ENCODE peak calls at places on chromosomes 16 and 17, in nine cellular contexts. V, D, M, T, O, P, L, J and Z are unnamed samples.

GRCh38 chr17:18176152-18176551 is 7.5 kb upstream of the ALKBH5 start:
- DNase-seq in D (no peak), J (no peak), L (no peak), P (no peak), M (no peak), O (no peak), V (no peak), T (no peak), Z (no peak)

GRCh38 chr16:13435873-13436474 is 484.0 kb upstream of the ERCC4 start:
- DNase-seq in P (no peak), O (no peak), D (no peak), J (no peak), T (no peak), V (no peak), L (no peak), M (no peak), Z (peak)

GRCh38 chr16:7513429-7513828 is 180.8 kb downstream of the RBFOX1 start:
- DNase-seq in O (no peak), D (no peak), P (no peak), V (no peak), J (no peak), T (no peak), L (no peak), M (no peak), Z (no peak)

GRCh38 chr16:75957870-75958269 is 231.6 kb upstream of the CPHXL start:
- DNase-seq in T (no peak), M (no peak), J (no peak), O (no peak), L (no peak), P (no peak), D (no peak), V (no peak), Z (peak)

GRCh38 chr17:12395733-12396354 is 269.8 kb upstream of the MYOCD start:
- DNase-seq in T (no peak), O (no peak), L (no peak), D (peak), V (no peak), J (no peak), M (no peak), P (no peak), Z (peak)

GRCh38 chr17:63675231-63675606 is 24.7 kb downstream of the LIMD2 start:
- DNase-seq in V (no peak), T (no peak), O (no peak), P (no peak), D (no peak), M (no peak), J (no peak), L (no peak), Z (no peak)

GRCh38 chr16:58464916-58465731 is 34.8 kb upstream of the NDRG4 start:
- DNase-seq in P (no peak), M (no peak), D (no peak), O (no peak), V (no peak), L (no peak), T (no peak), J (no peak), Z (no peak)

GRCh38 chr17:80803451-80804428 is 187.9 kb upstream of the CHMP6 start:
- DNase-seq in D (no peak), J (no peak), V (no peak), M (no peak), L (no peak), T (peak), O (no peak), P (no peak), Z (no peak)

GRCh38 chr17:61812747-61813146 is 50.6 kb downstream of the BRIP1 start:
- DNase-seq in T (no peak), P (no peak), M (no peak), O (no peak), V (no peak), L (no peak), D (no peak), J (no peak), Z (no peak)

GRCh38 chr16:4241601-4242270 is at the start of gene SRL:
- DNase-seq in O (no peak), L (peak), P (no peak), M (no peak), J (no peak), V (peak), T (no peak), D (no peak), Z (no peak)

GRCh38 chr16:51149251-51149661 is 1.8 kb downstream of the SALL1 start:
- DNase-seq in D (no peak), O (no peak), P (no peak), M (no peak), V (no peak), J (no peak), T (no peak), L (no peak), Z (no peak)

GRCh38 chr16:55418586-55418985 is 60.4 kb upstream of the MMP2 start:
- DNase-seq in M (no peak), D (no peak), J (no peak), P (no peak), O (peak), L (no peak), T (no peak), V (no peak), Z (no peak)

GRCh38 chr16:73717266-73718057 is 579.2 kb upstream of the PSMD7 start:
- DNase-seq in T (no peak), J (no peak), P (no peak), L (no peak), O (no peak), D (no peak), M (no peak), V (no peak), Z (no peak)

GRCh38 chr17:27407916-27408846 is 48.1 kb upstream of the KSR1 start:
- DNase-seq in T (no peak), V (no peak), M (no peak), J (peak), O (peak), P (no peak), D (peak), L (no peak), Z (peak)

GRCh38 chr16:64478258-64478906 is 643.5 kb downstream of the CDH11 start:
- DNase-seq in L (no peak), J (no peak), O (peak), M (no peak), T (no peak), V (no peak), P (no peak), D (no peak), Z (peak)

GRCh38 chr17:31373150-31374082 is 18.1 kb upstream of the RAB11FIP4 start:
- DNase-seq in J (no peak), L (no peak), T (no peak), O (peak), M (no peak), P (no peak), V (no peak), D (no peak), Z (peak)

GRCh38 chr17:47955497-47956461 is 1.9 kb downstream of the PRR15L start:
- DNase-seq in T (no peak), D (peak), L (no peak), J (no peak), P (no peak), M (peak), O (no peak), V (no peak), Z (no peak)

GRCh38 chr17:17236295-17237025 is 508 bp downstream of the FLCN start:
- DNase-seq in J (no peak), T (no peak), M (no peak), D (no peak), P (no peak), L (no peak), O (peak), V (no peak), Z (peak)

GRCh38 chr17:40909755-40910154 is 24.7 kb upstream of the KRT20 start:
- DNase-seq in O (peak), M (no peak), L (no peak), T (no peak), D (no peak), V (no peak), P (no peak), J (no peak), Z (peak)

GRCh38 chr17:17448076-17448475 is 28.7 kb upstream of the MED9 start:
- DNase-seq in P (no peak), O (no peak), J (no peak), T (no peak), D (no peak), M (no peak), L (no peak), V (no peak), Z (no peak)

GRCh38 chr17:42519546-42520444 is 16.2 kb upstream of the NAGLU start:
- DNase-seq in O (peak), P (peak), D (peak), L (peak), T (peak), J (peak), V (peak), M (peak), Z (peak)

GRCh38 chr17:79606487-79606886 is 4.4 kb downstream of the RBFOX3 start:
- DNase-seq in P (no peak), J (no peak), L (no peak), O (no peak), V (no peak), D (no peak), M (no peak), T (no peak), Z (no peak)

GRCh38 chr16:85948870-85949269 is 49.9 kb downstream of the IRF8 start:
- DNase-seq in M (no peak), L (no peak), T (no peak), J (no peak), P (no peak), D (no peak), O (no peak), V (no peak), Z (no peak)
- H3K4me3 ChIP-seq in M (no peak), L (no peak), T (no peak), J (no peak), P (no peak), D (no peak), O (no peak), V (no peak), Z (no peak)

GRCh38 chr16:886802-887731 is 83.7 kb downstream of the LMF1 start:
- DNase-seq in O (no peak), J (no peak), V (peak), M (peak), D (no peak), T (no peak), P (peak), L (no peak), Z (no peak)
- TF ChIP-seq CTCF in O (no peak), J (no peak), V (no peak), M (no peak), D (no peak), T (no peak), P (no peak), L (no peak), Z (no peak)

GRCh38 chr16:68737046-68737729 is at the start of gene CDH1:
- DNase-seq in J (no peak), T (no peak), O (no peak), L (no peak), D (peak), M (peak), V (no peak), P (peak), Z (no peak)
- H3K4me3 ChIP-seq in J (peak), T (peak), O (no peak), L (peak), D (peak), M (peak), V (peak), P (peak), Z (no peak)

GRCh38 chr17:9003355-9004131 is 17.8 kb upstream of the NTN1 start:
- DNase-seq in M (no peak), T (peak), P (no peak), J (no peak), O (no peak), L (no peak), D (no peak), V (no peak), Z (no peak)

GRCh38 chr17:9002236-9002609 is 19.1 kb upstream of the NTN1 start:
- DNase-seq in O (no peak), D (no peak), J (no peak), L (no peak), M (no peak), T (peak), P (no peak), V (no peak), Z (no peak)

GRCh38 chr17:9004132-9004960 is 17.0 kb upstream of the NTN1 start:
- DNase-seq in V (no peak), D (no peak), P (no peak), T (peak), L (no peak), J (no peak), M (no peak), O (no peak), Z (no peak)

GRCh38 chr17:9001539-9001938 is 19.8 kb upstream of the NTN1 start:
- DNase-seq in O (no peak), L (no peak), T (peak), D (no peak), V (no peak), P (no peak), M (no peak), J (no peak), Z (no peak)

DNA sequence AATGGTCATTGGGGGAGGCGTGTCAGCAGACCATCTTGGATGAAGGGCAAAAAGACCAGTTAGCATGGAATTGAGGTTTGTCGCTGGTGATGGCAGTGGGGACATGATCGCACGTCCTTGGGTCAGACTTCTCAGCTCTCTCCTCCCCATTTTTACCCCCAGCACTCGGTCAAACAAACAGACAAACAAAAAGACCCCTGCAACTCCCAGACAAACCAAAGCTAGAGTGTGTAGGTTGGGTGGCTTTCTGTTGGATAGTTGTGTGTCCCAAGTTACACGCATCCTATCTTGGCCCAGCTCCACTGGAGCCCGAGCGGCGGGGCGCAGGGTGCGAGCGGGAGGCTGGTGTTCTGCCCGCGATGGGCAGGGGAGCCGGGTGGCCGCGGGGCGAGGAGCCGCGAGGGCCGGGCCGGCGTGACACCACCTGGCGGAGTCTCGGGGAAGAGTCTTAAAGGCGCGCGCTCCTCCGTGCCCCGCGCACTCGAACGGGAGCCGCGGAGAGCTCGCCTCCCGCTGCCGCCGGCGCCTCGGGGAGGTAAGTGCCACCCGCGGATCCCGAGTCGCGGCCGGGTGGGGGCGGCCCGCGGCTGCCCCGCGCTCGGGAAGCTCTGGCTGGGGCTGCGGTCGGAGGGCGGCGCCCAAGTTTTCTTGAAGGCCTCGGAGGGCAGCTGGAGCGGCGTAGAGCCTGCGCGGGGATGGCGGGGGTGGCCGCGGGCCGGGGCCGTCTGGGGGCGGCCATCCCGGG is 18.5 kb upstream of the NTN1 start:
- DNase-seq in O (no peak), J (no peak), V (peak), P (no peak), D (no peak), T (peak), M (peak), L (peak), Z (no peak)
- TF ChIP-seq CTCF in O (no peak), J (peak), V (no peak), P (no peak), D (no peak), T (peak), M (no peak), L (peak), Z (no peak)

DNA sequence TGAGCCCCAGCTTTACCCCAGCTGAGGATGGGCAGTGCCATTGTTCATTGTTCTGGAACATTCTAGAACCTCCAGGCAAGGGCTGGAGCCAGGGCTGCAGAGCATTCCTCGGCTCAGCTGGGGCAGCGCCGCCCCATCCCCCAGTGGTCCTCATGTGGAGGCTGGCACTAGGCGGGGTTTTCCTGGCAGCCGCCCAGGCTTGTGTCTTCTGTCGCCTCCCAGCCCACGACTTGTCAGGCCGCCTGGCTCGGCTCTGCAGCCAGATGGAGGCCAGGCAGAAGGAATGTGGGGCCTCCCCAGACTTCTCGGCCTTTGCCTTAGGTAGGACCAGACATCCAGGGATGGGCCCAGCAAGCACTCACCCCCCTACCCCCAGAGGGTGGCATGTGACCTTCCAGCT is at the start of gene TMEM95:
- DNase-seq in V (no peak), M (no peak), D (no peak), P (peak), L (peak), O (no peak), J (no peak), T (no peak), Z (no peak)
- H3K4me3 ChIP-seq in V (no peak), M (no peak), D (no peak), P (no peak), L (no peak), O (no peak), J (no peak), T (no peak), Z (no peak)

GRCh38 chr17:44564429-44564828 is 7.1 kb downstream of the FZD2 start:
- DNase-seq in T (no peak), D (no peak), O (no peak), M (no peak), P (no peak), L (no peak), V (no peak), J (no peak), Z (no peak)

GRCh38 chr17:44561237-44561623 is 3.9 kb downstream of the FZD2 start:
- DNase-seq in L (no peak), J (no peak), M (no peak), V (no peak), P (no peak), D (no peak), O (no peak), T (no peak), Z (no peak)

GRCh38 chr17:44568311-44568710 is 11.0 kb downstream of the FZD2 start:
- DNase-seq in L (no peak), V (no peak), T (no peak), M (no peak), D (no peak), P (peak), J (no peak), O (no peak), Z (no peak)

GRCh38 chr17:44569459-44569858 is 12.2 kb downstream of the FZD2 start:
- DNase-seq in J (no peak), P (no peak), L (no peak), D (no peak), T (no peak), O (no peak), M (no peak), V (no peak), Z (no peak)

DNA sequence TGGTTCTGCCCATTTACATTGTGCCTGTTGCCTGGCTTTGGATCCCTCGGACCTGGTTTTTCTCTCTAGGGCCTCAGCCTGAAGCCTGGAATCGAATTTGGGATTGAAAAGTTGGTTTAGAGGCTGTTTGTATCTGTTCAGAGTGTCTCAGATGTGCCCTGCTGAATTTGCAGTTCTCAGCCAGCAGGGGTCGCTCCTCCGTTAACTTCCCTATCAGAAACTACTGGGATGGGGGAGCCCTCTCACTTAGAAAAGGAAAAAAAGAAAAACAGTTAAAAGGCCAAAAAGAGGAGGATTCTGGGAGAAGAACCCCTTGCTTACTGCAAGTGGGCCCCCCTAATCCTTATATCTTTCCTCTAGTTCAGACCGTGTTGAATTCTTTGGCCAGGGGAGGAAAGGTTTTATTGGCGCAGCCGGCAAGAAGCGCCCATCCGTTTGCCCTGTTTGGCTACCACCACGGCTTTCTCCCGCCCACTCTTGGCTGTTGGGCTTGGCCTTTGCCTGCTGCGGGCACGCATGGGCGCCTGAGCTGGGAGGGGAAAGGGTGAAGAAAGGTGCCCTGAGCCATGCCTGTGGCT is 8.7 kb downstream of the FZD2 start:
- DNase-seq in P (no peak), O (no peak), J (no peak), D (no peak), V (no peak), L (no peak), T (no peak), M (no peak), Z (no peak)
- TF ChIP-seq CTCF in P (no peak), O (peak), J (peak), D (no peak), V (peak), L (no peak), T (no peak), M (no peak), Z (peak)